ENCODE peak calls at places on chromosomes 6 and 20, in eight cellular contexts. I is A549, R is K562, M is ovary, B is stomach, D is SK-N-SH, T is tibial nerve, X is suprapubic skin. Z is an unnamed sample.

GRCh38 chr20:57849126-57849867 is 139.5 kb upstream of the PMEPA1 start:
- DNase-seq in I (no peak), R (no peak), M (no peak), B (no peak), D (no peak), T (no peak), X (no peak), Z (no peak)

GRCh38 chr6:118932421-118932820 is 2.5 kb downstream of the MCM9 start:
- DNase-seq in I (no peak), R (no peak), M (no peak), B (no peak), D (no peak), T (no peak), X (no peak), Z (no peak)

GRCh38 chr6:136920858-136921520 is 1.1 kb upstream of the SLC35D3 start:
- DNase-seq in I (no peak), R (no peak), M (no peak), B (no peak), D (peak; percentile 75), T (no peak), X (no peak), Z (no peak)

GRCh38 chr20:50115041-50115512 is 2.1 kb upstream of the UBE2V1 start:
- DNase-seq in I (no peak), R (no peak), M (no peak), B (no peak), D (no peak), T (no peak), X (peak; percentile 60), Z (no peak)

GRCh38 chr6:99592900-99593299 is 13.7 kb upstream of the PRDM13 start:
- DNase-seq in I (no peak), R (no peak), M (no peak), B (no peak), D (no peak), T (no peak), X (no peak), Z (no peak)

GRCh38 chr6:151142676-151143075 is 97.1 kb upstream of the AKAP12 start:
- DNase-seq in I (no peak), R (no peak), M (no peak), B (no peak), D (no peak), T (no peak), X (no peak), Z (no peak)

GRCh38 chr20:31630187-31630790 is 7.4 kb upstream of the COX4I2 start:
- DNase-seq in I (no peak), R (no peak), M (no peak), B (peak; percentile 91), D (no peak), T (no peak), X (no peak), Z (no peak)

GRCh38 chr6:16129623-16130243 is 847 bp downstream of the MYLIP start:
- DNase-seq in I (no peak), R (no peak), M (no peak), B (peak; percentile 52), D (no peak), T (no peak), X (peak; percentile 75), Z (peak; percentile 34)

GRCh38 chr20:51481311-51481997 is 61.1 kb downstream of the NFATC2 start:
- DNase-seq in I (no peak), R (no peak), M (no peak), B (no peak), D (no peak), T (no peak), X (no peak), Z (peak; percentile 30)

GRCh38 chr6:165760803-165761185 is 97.8 kb upstream of the PDE10A start:
- DNase-seq in I (no peak), R (no peak), M (no peak), B (no peak), D (no peak), T (no peak), X (no peak), Z (no peak)

GRCh38 chr20:41889871-41890224 is 271.7 kb upstream of the CHD6 start:
- DNase-seq in I (no peak), R (no peak), M (no peak), B (no peak), D (no peak), T (no peak), X (no peak), Z (no peak)
- H3K27ac ChIP-seq in I (no peak overlapping the region), R (no peak overlapping the region), M (no peak overlapping the region), B (no peak overlapping the region), D (no peak overlapping the region), T (no peak overlapping the region), X (no peak overlapping the region), Z (no peak overlapping the region)

GRCh38 chr6:10518461-10519216 is 2.5 kb upstream of the GCNT2 start:
- DNase-seq in I (peak; percentile 81), R (peak; percentile 79), M (no peak), B (no peak), D (no peak), T (no peak), X (no peak), Z (peak; percentile 45)

GRCh38 chr6:10520468-10520867 is 683 bp upstream of the GCNT2 start:
- DNase-seq in I (no peak), R (no peak), M (no peak), B (no peak), D (no peak), T (no peak), X (no peak), Z (no peak)

GRCh38 chr6:10516953-10517352 is 4.2 kb upstream of the GCNT2 start:
- DNase-seq in I (no peak), R (no peak), M (no peak), B (no peak), D (no peak), T (no peak), X (no peak), Z (no peak)

GRCh38 chr6:10522929-10523573 is 1.9 kb downstream of the GCNT2 start:
- DNase-seq in I (no peak), R (no peak), M (no peak), B (peak; percentile 57), D (no peak), T (no peak), X (no peak), Z (no peak)

DNA sequence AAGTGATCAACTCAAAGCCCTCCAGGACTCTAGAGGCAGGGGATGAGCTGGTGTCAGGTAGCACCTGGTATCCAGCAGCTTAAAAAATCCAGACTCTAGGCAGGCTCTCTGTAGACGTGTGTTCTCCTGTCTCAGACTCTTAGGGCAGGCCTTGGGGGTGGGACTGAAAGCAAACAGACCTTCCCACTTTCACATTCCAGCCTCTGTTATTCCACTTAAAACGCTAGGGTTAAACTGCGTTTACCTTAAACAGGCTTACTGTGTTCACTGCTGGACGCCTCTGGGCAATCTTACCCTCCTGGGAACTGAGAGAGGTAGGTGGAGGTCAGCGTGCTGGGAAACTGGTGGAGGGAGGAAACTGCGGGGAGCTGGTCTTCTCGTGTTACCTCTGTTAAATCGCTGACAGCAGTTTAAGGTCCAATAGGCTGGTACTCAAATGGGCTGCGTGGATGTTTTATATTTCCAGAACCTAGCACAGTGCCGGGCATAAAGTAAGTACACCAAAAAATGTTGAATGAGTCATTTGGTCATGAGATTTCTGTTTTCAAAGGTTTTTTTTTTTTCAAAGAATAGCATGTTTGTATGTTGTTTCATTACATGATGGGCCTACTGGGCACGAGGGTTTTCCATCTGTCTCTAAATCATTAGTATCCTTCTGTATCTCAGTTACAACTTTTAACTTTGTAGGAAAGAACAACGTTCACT is at the start of gene GCNT2:
- DNase-seq in I (peak; percentile 90), R (no peak), M (no peak), B (peak; percentile 61), D (no peak), T (no peak), X (no peak), Z (no peak)
- H3K4me3 ChIP-seq in I (peak within 1 kb of the TSS; percentile 34), R (peak within 1 kb of the TSS; percentile 24), M (no peak within 1 kb of the TSS), B (peak within 1 kb of the TSS; percentile 33), D (no peak within 1 kb of the TSS), T (no peak within 1 kb of the TSS), X (peak within 1 kb of the TSS; percentile 5), Z (peak within 1 kb of the TSS; percentile 29)

GRCh38 chr6:113048741-113049140 is 701.6 kb downstream of the RFPL4B start:
- DNase-seq in I (no peak), R (no peak), M (no peak), B (no peak), D (no peak), T (no peak), X (no peak), Z (no peak)
- TF ChIP-seq EP300 in I (no peak), R (no peak), M (no peak), B (no peak), D (no peak), T (no peak), X (no peak), Z (no peak)

GRCh38 chr20:10077886-10078285 is 43.1 kb downstream of the ANKEF1 start:
- DNase-seq in I (no peak), R (no peak), M (no peak), B (no peak), D (no peak), T (no peak), X (no peak), Z (no peak)
- H3K27ac ChIP-seq in I (peak overlapping the region; percentile 82), R (no peak overlapping the region), M (no peak overlapping the region), B (peak overlapping the region; percentile 79), D (no peak overlapping the region), T (no peak overlapping the region), X (peak overlapping the region; percentile 21), Z (no peak overlapping the region)